ENCODE peak calls at places on chromosomes 7 and 10, in four cellular contexts. One of them, this sample, is unnamed.

GRCh38 chr7:154927624-154928125 is 75.2 kb downstream of the PAXIP1 start:
- DNase-seq in sigmoid colon: peak
- DNase-seq in fibroblast of pulmonary artery: peak
- DNase-seq in H54: no peak
- DNase-seq in this sample: peak

GRCh38 chr10:36073796-36074345 is 431.8 kb upstream of the FZD8 start:
- DNase-seq in sigmoid colon: no peak
- DNase-seq in H54: no peak
- DNase-seq in fibroblast of pulmonary artery: no peak
- DNase-seq in this sample: no peak

GRCh38 chr10:111579473-111579872 is 502.6 kb downstream of the ADRA2A start:
- DNase-seq in fibroblast of pulmonary artery: no peak
- DNase-seq in sigmoid colon: no peak
- DNase-seq in H54: no peak
- DNase-seq in this sample: no peak

GRCh38 chr7:1950066-1950622 is 280.1 kb downstream of the ELFN1 start:
- DNase-seq in H54: no peak
- DNase-seq in fibroblast of pulmonary artery: no peak
- DNase-seq in sigmoid colon: no peak
- DNase-seq in this sample: no peak

GRCh38 chr10:58854811-58855210 is 321.6 kb upstream of the PHYHIPL start:
- DNase-seq in H54: no peak
- DNase-seq in sigmoid colon: no peak
- DNase-seq in fibroblast of pulmonary artery: no peak
- DNase-seq in this sample: no peak

GRCh38 chr7:93889261-93889660 is 1.3 kb downstream of the TFPI2 start:
- DNase-seq in H54: no peak
- DNase-seq in fibroblast of pulmonary artery: peak
- DNase-seq in sigmoid colon: no peak
- DNase-seq in this sample: no peak

GRCh38 chr7:55965805-55966421 is 1.5 kb downstream of the NIPSNAP2 start:
- DNase-seq in H54: no peak
- DNase-seq in fibroblast of pulmonary artery: no peak
- DNase-seq in sigmoid colon: no peak
- DNase-seq in this sample: no peak

GRCh38 chr10:121753726-121754476 is 155.7 kb upstream of the FGFR2 start:
- DNase-seq in fibroblast of pulmonary artery: peak
- DNase-seq in sigmoid colon: no peak
- DNase-seq in H54: peak
- DNase-seq in this sample: no peak

GRCh38 chr10:110780704-110781103 is 91.0 kb upstream of the PDCD4 start:
- DNase-seq in H54: no peak
- DNase-seq in fibroblast of pulmonary artery: no peak
- DNase-seq in sigmoid colon: no peak
- DNase-seq in this sample: no peak

GRCh38 chr10:29948971-29949370 is 110.4 kb downstream of the JCAD start:
- DNase-seq in H54: no peak
- DNase-seq in fibroblast of pulmonary artery: no peak
- DNase-seq in sigmoid colon: no peak
- DNase-seq in this sample: no peak

GRCh38 chr7:49001610-49002033 is 77.3 kb downstream of the CDC14C start:
- DNase-seq in H54: peak
- DNase-seq in fibroblast of pulmonary artery: peak
- DNase-seq in sigmoid colon: no peak
- DNase-seq in this sample: no peak

GRCh38 chr7:88109612-88110011 is 110.2 kb downstream of the SRI start:
- DNase-seq in H54: no peak
- DNase-seq in fibroblast of pulmonary artery: no peak
- DNase-seq in sigmoid colon: no peak
- DNase-seq in this sample: no peak

GRCh38 chr10:77805676-77806075 is 120.9 kb downstream of the DLG5 start:
- DNase-seq in sigmoid colon: no peak
- DNase-seq in fibroblast of pulmonary artery: no peak
- DNase-seq in H54: no peak
- DNase-seq in this sample: no peak

GRCh38 chr7:111788426-111788825 is 226.1 kb upstream of the IMMP2L start:
- DNase-seq in sigmoid colon: no peak
- DNase-seq in H54: no peak
- DNase-seq in fibroblast of pulmonary artery: peak
- DNase-seq in this sample: peak

GRCh38 chr7:44581426-44581906 is 565 bp downstream of the TMED4 start:
- DNase-seq in sigmoid colon: peak
- DNase-seq in H54: no peak
- DNase-seq in fibroblast of pulmonary artery: no peak
- DNase-seq in this sample: no peak

GRCh38 chr7:28686418-28686800 is 271.7 kb downstream of the TRIL start:
- DNase-seq in H54: peak
- DNase-seq in fibroblast of pulmonary artery: peak
- DNase-seq in sigmoid colon: no peak
- DNase-seq in this sample: no peak

GRCh38 chr10:107898392-107898791 is 733.9 kb upstream of the SORCS1 start:
- DNase-seq in H54: no peak
- DNase-seq in sigmoid colon: no peak
- DNase-seq in fibroblast of pulmonary artery: no peak
- DNase-seq in this sample: no peak

GRCh38 chr7:140673063-140673769 is 471 bp downstream of the ADCK2 start:
- DNase-seq in sigmoid colon: peak
- DNase-seq in fibroblast of pulmonary artery: no peak
- DNase-seq in H54: no peak
- DNase-seq in this sample: no peak

GRCh38 chr7:98282727-98283126 is 1.2 kb downstream of the BRI3 start:
- DNase-seq in sigmoid colon: no peak
- DNase-seq in fibroblast of pulmonary artery: no peak
- DNase-seq in H54: no peak
- DNase-seq in this sample: no peak

GRCh38 chr10:93469454-93469853 is 12.7 kb downstream of the MYOF start:
- DNase-seq in fibroblast of pulmonary artery: no peak
- DNase-seq in H54: no peak
- DNase-seq in sigmoid colon: peak
- DNase-seq in this sample: no peak

GRCh38 chr10:110311357-110311949 is 6.7 kb upstream of the SMNDC1 start:
- DNase-seq in H54: no peak
- DNase-seq in sigmoid colon: no peak
- DNase-seq in fibroblast of pulmonary artery: peak
- DNase-seq in this sample: peak

GRCh38 chr7:35513192-35513591 is 181.7 kb downstream of the HERPUD2 start:
- DNase-seq in sigmoid colon: no peak
- DNase-seq in H54: no peak
- DNase-seq in fibroblast of pulmonary artery: no peak
- DNase-seq in this sample: no peak

GRCh38 chr10:127174866-127175265 is 21.5 kb downstream of the INSYN2A start:
- DNase-seq in H54: no peak
- DNase-seq in fibroblast of pulmonary artery: no peak
- DNase-seq in sigmoid colon: no peak
- DNase-seq in this sample: no peak

GRCh38 chr7:128937647-128938523 is at the start of gene IRF5:
- DNase-seq in H54: peak
- DNase-seq in fibroblast of pulmonary artery: no peak
- DNase-seq in sigmoid colon: peak
- DNase-seq in this sample: no peak

GRCh38 chr10:4391683-4392082 is 434.3 kb upstream of the AKR1E2 start:
- DNase-seq in fibroblast of pulmonary artery: peak
- DNase-seq in sigmoid colon: no peak
- DNase-seq in H54: no peak
- DNase-seq in this sample: no peak

GRCh38 chr7:43926193-43927043 is at the start of gene UBE2D4:
- DNase-seq in fibroblast of pulmonary artery: peak
- DNase-seq in sigmoid colon: peak
- DNase-seq in H54: peak
- DNase-seq in this sample: peak

GRCh38 chr10:10605551-10606081 is 412.1 kb upstream of the CELF2 start:
- DNase-seq in sigmoid colon: peak
- DNase-seq in H54: no peak
- DNase-seq in fibroblast of pulmonary artery: peak
- DNase-seq in this sample: no peak

This sample was measured in NCI-H2227 treated with DMSO at 0.1 percent for 48 hours.